ENCODE peak calls at places on chromosome X, in five cellular contexts. K is foreskin fibroblast; Z is stimulated activated CD4-positive, alpha-beta T cell treated with anti-CD3 and anti-CD28 coated beads, Interleukin-1b, Interleukin-23, amount 100 ng/mL, for 1 hour; U is LNCaP clone FGC; A is OCI-LY7. O is an unnamed sample.
A peak's percentile ranks its signal among the peaks of the same experiment; 100 is the strongest.

GRCh38 chrX:16786791-16787735 is 797 bp downstream of the TXLNG start:
- DNase-seq in U (no peak), Z (no peak), A (peak; percentile 40), K (peak; percentile 61), O (no peak)

GRCh38 chrX:149527705-149528104 is 13.1 kb upstream of the EOLA1 start:
- DNase-seq in K (peak; percentile 53), A (peak; percentile 43), Z (no peak), U (no peak), O (no peak)

GRCh38 chrX:130836447-130836846 is 66.6 kb downstream of the ENOX2 start:
- DNase-seq in K (no peak), U (no peak), A (peak; percentile 41), Z (no peak), O (no peak)

GRCh38 chrX:72644946-72645345 is 69.2 kb downstream of the PHKA1 start:
- DNase-seq in A (no peak), K (no peak), Z (no peak), U (no peak), O (no peak)

GRCh38 chrX:55758033-55758432 is 40.5 kb downstream of the RRAGB start:
- DNase-seq in U (no peak), A (no peak), Z (no peak), K (peak; percentile 10), O (no peak)

GRCh38 chrX:7086384-7086783 is 61.1 kb upstream of the STS start:
- DNase-seq in Z (no peak), A (no peak), U (no peak), K (peak; percentile 26), O (no peak)

GRCh38 chrX:17738002-17738713 is 865 bp downstream of the SCML1 start:
- DNase-seq in U (no peak), A (no peak), Z (no peak), K (peak; percentile 50), O (peak; percentile 11)

GRCh38 chrX:49291615-49292337 is 11.7 kb upstream of the GAGE10 start:
- DNase-seq in K (peak; percentile 68), U (no peak), Z (peak; percentile 38), A (peak; percentile 51), O (no peak)

GRCh38 chrX:13197961-13198761 is 121.7 kb downstream of the ATXN3L start:
- DNase-seq in A (no peak), K (no peak), U (no peak), Z (no peak), O (no peak)

GRCh38 chrX:95071621-95072020 is 1397.6 kb downstream of the FAM133A start:
- DNase-seq in A (no peak), K (peak; percentile 53), Z (no peak), U (no peak), O (no peak)

GRCh38 chrX:63917296-63917695 is 132.3 kb upstream of the ARHGEF9 start:
- DNase-seq in A (no peak), K (no peak), U (no peak), Z (no peak), O (no peak)

GRCh38 chrX:139881572-139881971 is 51.3 kb downstream of the ATP11C start:
- DNase-seq in A (no peak), Z (no peak), K (peak; percentile 28), U (no peak), O (no peak)

GRCh38 chrX:153302796-153303195 is 18.8 kb downstream of the PNMA6F start:
- DNase-seq in Z (no peak), A (no peak), U (no peak), K (no peak), O (no peak)

GRCh38 chrX:18929775-18930174 is 54.1 kb downstream of the PHKA2 start:
- DNase-seq in U (no peak), K (no peak), Z (no peak), A (no peak), O (no peak)

GRCh38 chrX:38215141-38215540 is 5.5 kb downstream of the SRPX start:
- DNase-seq in Z (no peak), U (no peak), K (peak; percentile 89), A (no peak), O (no peak)

GRCh38 chrX:111955916-111956315 is 79.9 kb downstream of the TRPC5OS start:
- DNase-seq in Z (no peak), U (no peak), K (no peak), A (no peak), O (no peak)

GRCh38 chrX:7316887-7317286 is 168.9 kb upstream of the PUDP start:
- DNase-seq in Z (no peak), A (no peak), K (peak; percentile 80), U (no peak), O (no peak)

GRCh38 chrX:113833656-113834055 is 750.2 kb upstream of the HTR2C start:
- DNase-seq in U (no peak), Z (no peak), A (no peak), K (no peak), O (no peak)

GRCh38 chrX:134753185-134754008 is 95.1 kb upstream of the PLAC1 start:
- DNase-seq in U (no peak), Z (no peak), K (peak; percentile 62), A (no peak), O (no peak)

GRCh38 chrX:54615109-54615508 is 85.1 kb downstream of the GNL3L start:
- DNase-seq in Z (no peak), K (no peak), A (no peak), U (no peak), O (no peak)

GRCh38 chrX:46400530-46400929 is 144.7 kb downstream of the ZNF674 start:
- DNase-seq in K (no peak), U (no peak), A (no peak), Z (no peak), O (no peak)

GRCh38 chrX:115058276-115058675 is 40.9 kb upstream of the IL13RA2 start:
- DNase-seq in K (peak; percentile 81), A (no peak), Z (no peak), U (no peak), O (no peak)

GRCh38 chrX:132390817-132391216 is 98.0 kb downstream of the MBNL3 start:
- DNase-seq in A (no peak), K (no peak), Z (no peak), U (no peak), O (no peak)

GRCh38 chrX:136121788-136122187 is 25.5 kb upstream of the FHL1 start:
- DNase-seq in K (no peak), A (no peak), U (no peak), Z (no peak), O (no peak)

GRCh38 chrX:101659601-101660063 is at the start of gene ARMCX2:
- DNase-seq in Z (no peak), U (no peak), K (peak; percentile 75), A (no peak), O (no peak)

GRCh38 chrX:65536291-65536690 is 1.7 kb upstream of the LAS1L start:
- DNase-seq in U (no peak), Z (no peak), K (no peak), A (no peak), O (no peak)

GRCh38 chrX:15579778-15580747 is 20.7 kb downstream of the ACE2 start:
- DNase-seq in Z (no peak), A (no peak), K (no peak), U (no peak), O (no peak)

GRCh38 chrX:427812-428725 is 41.4 kb upstream of the PPP2R3B start:
- DNase-seq in U (no peak), Z (no peak), K (peak; percentile 72), A (peak; percentile 39), O (no peak)

GRCh38 chrX:155055494-155055893 is 15.4 kb downstream of the CMC4 start:
- DNase-seq in U (no peak), K (no peak), Z (no peak), A (no peak), O (no peak)

GRCh38 chrX:109685656-109686078 is 47.4 kb downstream of the ACSL4 start:
- DNase-seq in K (no peak), U (no peak), Z (no peak), A (no peak), O (no peak)

GRCh38 chrX:130770615-130771014 is 132.4 kb downstream of the ENOX2 start:
- DNase-seq in U (no peak), K (peak; percentile 73), Z (no peak), A (no peak), O (no peak)

GRCh38 chrX:149638860-149639259 is 7.3 kb upstream of the TMEM185A start:
- DNase-seq in A (no peak), K (no peak), U (no peak), Z (no peak), O (no peak)

GRCh38 chrX:24694825-24695224 is 1.1 kb downstream of the POLA1 start:
- DNase-seq in K (no peak), U (no peak), A (no peak), Z (no peak), O (no peak)

GRCh38 chrX:40685352-40685918 is 38.1 kb upstream of the CXorf38 start:
- DNase-seq in K (no peak), Z (no peak), A (no peak), U (no peak), O (no peak)

GRCh38 chrX:124098089-124098488 is 136.6 kb downstream of the STAG2 start:
- DNase-seq in A (peak; percentile 48), K (peak; percentile 30), Z (no peak), U (no peak), O (no peak)

GRCh38 chrX:70386240-70386639 is 36.9 kb upstream of the GDPD2 start:
- DNase-seq in Z (no peak), K (no peak), A (no peak), U (no peak), O (no peak)

GRCh38 chrX:141838016-141838415 is at the start of gene MAGEC3:
- DNase-seq in K (no peak), Z (no peak), A (no peak), U (no peak), O (no peak)

GRCh38 chrX:38206036-38206435 is 14.6 kb downstream of the SRPX start:
- DNase-seq in A (no peak), Z (no peak), K (peak; percentile 74), U (no peak), O (no peak)